ENCODE peak calls at places on chromosomes 12 and 14, in nine cellular contexts. N, F, J, C, P, Y, H, K and D are unnamed samples.
A peak's percentile ranks its signal among the peaks of the same experiment; 100 is the strongest.

GRCh38 chr14:28577711-28578131 is 188.9 kb upstream of the FOXG1 start:
- ATAC-seq in N (peak; percentile 54), F (peak; percentile 87), J (no peak), C (peak; percentile 69), P (no peak), Y (no peak), H (no peak), K (no peak), D (no peak)

GRCh38 chr12:12319501-12320322 is 30.3 kb downstream of the MANSC1 start:
- ATAC-seq in N (no peak), F (no peak), J (no peak), C (no peak), P (no peak), Y (no peak), H (peak; percentile 45), K (peak; percentile 21), D (no peak)

GRCh38 chr12:122528582-122528981 is 1.5 kb downstream of the KNTC1 start:
- ATAC-seq in N (no peak), F (no peak), J (no peak), C (no peak), P (no peak), Y (no peak), H (no peak), K (no peak), D (no peak)

GRCh38 chr12:75884465-75884985 is 147.1 kb downstream of the PHLDA1 start:
- ATAC-seq in N (no peak), F (no peak), J (no peak), C (no peak), P (no peak), Y (no peak), H (no peak), K (no peak), D (no peak)

GRCh38 chr14:75452900-75453816 is 25.3 kb downstream of the JDP2 start:
- ATAC-seq in N (peak; percentile 69), F (peak; percentile 86), J (peak; percentile 9), C (peak; percentile 90), P (peak; percentile 28), Y (peak; percentile 61), H (no peak), K (peak; percentile 55), D (peak; percentile 83)

GRCh38 chr12:104627975-104628322 is 171.2 kb downstream of the CHST11 start:
- ATAC-seq in N (no peak), F (no peak), J (no peak), C (no peak), P (no peak), Y (no peak), H (no peak), K (peak; percentile 32), D (no peak)

GRCh38 chr14:54642950-54643695 is 76.2 kb downstream of the SAMD4A start:
- ATAC-seq in N (no peak), F (peak; percentile 7), J (peak; percentile 57), C (no peak), P (no peak), Y (peak; percentile 53), H (no peak), K (no peak), D (no peak)

GRCh38 chr12:29581641-29582040 is 84.2 kb upstream of the OVCH1 start:
- ATAC-seq in N (no peak), F (no peak), J (no peak), C (no peak), P (no peak), Y (no peak), H (no peak), K (no peak), D (no peak)

GRCh38 chr12:67222302-67222701 is 46.9 kb upstream of the CAND1 start:
- ATAC-seq in N (peak; percentile 52), F (peak; percentile 29), J (peak; percentile 20), C (peak; percentile 26), P (no peak), Y (no peak), H (no peak), K (no peak), D (no peak)

GRCh38 chr12:47779943-47780504 is 7.0 kb downstream of the SLC48A1 start:
- ATAC-seq in N (no peak), F (no peak), J (no peak), C (no peak), P (no peak), Y (peak; percentile 1), H (no peak), K (peak; percentile 4), D (no peak)

GRCh38 chr14:66228267-66228970 is 257.8 kb upstream of the CCDC196 start:
- ATAC-seq in N (no peak), F (peak; percentile 98), J (no peak), C (peak; percentile 97), P (no peak), Y (no peak), H (no peak), K (no peak), D (no peak)

DNA sequence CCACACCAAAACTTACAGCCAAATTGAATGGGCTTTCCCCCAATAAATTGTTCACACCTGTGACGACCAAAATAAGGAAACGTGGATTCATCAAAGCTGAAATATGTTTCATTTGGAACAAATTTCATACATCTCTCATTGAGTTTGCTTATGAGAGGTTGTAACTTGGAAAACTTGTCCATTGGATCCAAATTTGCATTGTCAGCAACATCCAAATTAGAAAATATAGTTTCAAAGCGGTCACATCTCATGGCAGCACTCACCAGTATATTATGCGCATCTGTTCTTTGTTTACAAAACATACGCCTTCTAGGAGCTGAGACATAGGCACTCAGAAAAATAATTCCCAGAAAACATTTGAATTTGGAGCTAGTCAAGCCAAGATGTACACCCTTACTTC is 1028.2 kb upstream of the USP15 start:
- ATAC-seq in N (no peak), F (no peak), J (no peak), C (no peak), P (no peak), Y (no peak), H (no peak), K (no peak), D (no peak)
- TF ChIP-seq CTCF in N (no peak), F (no peak), J (no peak), C (no peak), P (no peak), Y (no peak), H (no peak), K (no peak), D (no peak)

GRCh38 chr12:2417761-2418160 is 365.0 kb downstream of the CACNA1C start:
- ATAC-seq in N (no peak), F (no peak), J (no peak), C (no peak), P (no peak), Y (no peak), H (no peak), K (no peak), D (no peak)
- H3K27ac ChIP-seq in N (no peak overlapping the region), F (no peak overlapping the region), J (no peak overlapping the region), C (no peak overlapping the region), P (no peak overlapping the region), Y (no peak overlapping the region), H (no peak overlapping the region), K (no peak overlapping the region), D (no peak overlapping the region)

GRCh38 chr12:8034802-8035201 is 2.3 kb downstream of the FOXJ2 start:
- ATAC-seq in N (no peak), F (no peak), J (no peak), C (no peak), P (no peak), Y (no peak), H (no peak), K (no peak), D (no peak)
- H3K4me1 ChIP-seq in N (peaks cover 31% of the 10 kb centered on the region), F (no peaks in the 10 kb centered on the region), J (peaks cover 61% of the 10 kb centered on the region), C (peaks cover 27% of the 10 kb centered on the region), P (peaks cover 69% of the 10 kb centered on the region), Y (peaks cover 52% of the 10 kb centered on the region), H (peaks cover 68% of the 10 kb centered on the region), K (peaks cover 23% of the 10 kb centered on the region), D (peaks cover 17% of the 10 kb centered on the region)

DNA sequence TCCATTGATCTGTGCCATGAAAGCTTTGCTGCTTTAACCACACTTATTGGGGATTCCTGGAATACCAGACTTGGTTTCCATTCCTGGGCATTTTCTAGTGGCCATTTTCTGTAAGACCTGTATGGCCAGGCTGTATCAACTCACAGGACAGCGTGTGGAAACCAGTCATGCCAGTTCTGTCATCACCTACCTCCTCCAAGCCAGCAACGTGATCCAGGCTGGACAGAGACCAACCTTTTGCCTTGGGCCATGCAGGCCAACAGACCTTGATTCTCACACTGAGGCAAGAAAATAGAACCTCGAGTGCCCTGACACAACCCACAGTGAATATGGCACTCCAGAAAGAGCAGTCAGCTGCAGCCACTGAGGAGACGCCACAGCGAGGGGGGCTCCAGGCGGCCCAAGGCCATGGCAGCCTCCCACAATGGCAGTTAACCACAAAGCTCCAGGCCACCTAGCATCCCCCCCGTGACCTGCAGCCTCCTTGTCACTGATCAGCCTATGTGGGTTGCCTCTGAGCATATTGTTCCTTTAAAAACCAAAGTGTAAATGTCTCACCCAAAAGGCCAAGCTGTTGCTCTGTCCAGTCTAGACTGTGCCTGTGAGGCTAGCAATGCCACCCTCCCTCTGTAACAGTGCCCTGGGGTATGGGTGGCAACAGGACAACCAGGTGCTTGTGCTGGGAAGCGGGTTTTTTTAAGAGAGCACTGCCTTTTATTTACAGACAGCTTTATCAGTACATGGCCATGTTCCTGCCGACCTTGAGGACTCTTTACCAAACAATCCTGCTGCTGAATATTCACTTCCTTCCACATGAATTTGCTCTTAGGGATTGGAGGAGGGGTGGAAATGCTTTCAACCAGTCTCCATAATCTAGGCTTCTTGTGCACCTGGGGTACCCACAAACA is 168.7 kb upstream of the HIF1A start:
- ATAC-seq in N (no peak), F (no peak), J (peak; percentile 81), C (no peak), P (peak; percentile 84), Y (peak; percentile 69), H (peak; percentile 71), K (peak; percentile 65), D (no peak)
- TF ChIP-seq CTCF in N (no peak), F (no peak), J (no peak), C (no peak), P (no peak), Y (no peak), H (no peak), K (no peak), D (no peak)

DNA sequence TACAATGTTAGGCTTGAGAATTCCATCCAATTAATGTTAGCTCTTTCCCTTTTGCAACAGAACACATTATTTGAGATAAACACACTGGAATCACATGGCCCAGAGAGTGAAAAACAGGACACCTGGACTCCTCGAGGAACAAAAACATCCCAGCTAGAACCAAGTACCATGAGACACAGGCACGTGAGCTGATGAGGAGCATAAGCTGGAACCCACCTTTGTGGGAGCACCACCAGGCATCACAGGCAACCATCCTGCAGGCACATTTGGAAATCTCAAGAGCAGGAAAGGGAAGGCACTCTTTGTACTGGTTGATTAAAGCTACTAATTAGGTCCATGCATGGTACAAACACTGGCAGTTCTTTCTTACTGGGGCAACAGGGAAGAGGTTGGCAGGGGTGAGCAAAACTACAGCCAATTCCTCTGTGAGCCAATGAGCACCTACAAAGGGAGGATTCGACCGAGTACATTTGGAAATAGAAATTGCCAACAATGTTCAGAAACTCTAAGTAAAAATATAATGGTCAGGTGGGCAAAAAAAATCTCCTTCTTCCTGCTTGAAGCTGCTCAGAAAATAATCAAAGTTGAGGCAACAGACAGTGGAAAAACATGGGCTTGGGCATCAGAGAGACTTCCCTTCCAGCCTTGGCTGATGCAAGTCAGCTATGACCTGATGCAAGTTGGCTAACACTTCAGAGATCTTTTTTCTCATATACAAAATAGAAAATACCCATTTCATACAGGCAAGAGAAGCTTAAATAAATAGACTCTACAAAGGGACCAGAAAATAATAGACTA is 216.7 kb downstream of the NUAK1 start:
- ATAC-seq in N (peak; percentile 48), F (peak; percentile 21), J (no peak), C (peak; percentile 14), P (no peak), Y (no peak), H (peak; percentile 78), K (peak; percentile 88), D (no peak)
- H3K27ac ChIP-seq in N (peak overlapping the region; percentile 76), F (no peak overlapping the region), J (no peak overlapping the region), C (peak overlapping the region; percentile 43), P (no peak overlapping the region), Y (no peak overlapping the region), H (peak overlapping the region; percentile 85), K (peak overlapping the region; percentile 85), D (no peak overlapping the region)